ENCODE peak calls at places on chromosome 4, in six cellular contexts. U is GM23248; P is D341Med; N is activated T-cell treated with anti-CD3 and anti-CD28 coated beads, Interleukin-2, amount 50 U/mL, for 1 hour; M is erythroblast; H is cardiac muscle cell. V is an unnamed sample.

GRCh38 chr4:63717384-63717783 is 691.9 kb downstream of the TECRL start:
- DNase-seq in U (peak; percentile 1), H (peak; percentile 9), M (no peak), N (no peak), P (peak; percentile 25), V (peak; percentile 3)

GRCh38 chr4:4532371-4532770 is 9.5 kb downstream of the STX18 start:
- DNase-seq in M (peak; percentile 86), U (no peak), N (no peak), H (no peak), P (no peak), V (no peak)

GRCh38 chr4:7020856-7021255 is 22.3 kb upstream of the TADA2B start:
- DNase-seq in N (no peak), U (no peak), H (no peak), M (no peak), P (no peak), V (no peak)

GRCh38 chr4:146646601-146647000 is 7.9 kb downstream of the POU4F2 start:
- DNase-seq in H (no peak), M (no peak), P (no peak), N (no peak), U (no peak), V (no peak)

GRCh38 chr4:153782567-153782966 is 6.3 kb downstream of the SFRP2 start:
- DNase-seq in H (no peak), P (no peak), M (no peak), U (no peak), N (no peak), V (no peak)

GRCh38 chr4:25440478-25441030 is 63.5 kb downstream of the ANAPC4 start:
- DNase-seq in M (no peak), N (no peak), P (no peak), U (no peak), H (peak; percentile 93), V (no peak)

GRCh38 chr4:144411119-144411518 is 234.8 kb upstream of the HHIP start:
- DNase-seq in M (no peak), H (no peak), P (no peak), U (no peak), N (no peak), V (no peak)

GRCh38 chr4:133483600-133484246 is 334.6 kb downstream of the PCDH10 start:
- DNase-seq in H (peak; percentile 73), U (peak; percentile 8), M (no peak), N (no peak), P (no peak), V (peak; percentile 57)

GRCh38 chr4:94419956-94420355 is 31.8 kb upstream of the PDLIM5 start:
- DNase-seq in P (no peak), U (peak; percentile 88), M (no peak), H (peak; percentile 78), N (no peak), V (no peak)

V was measured in astrocyte of the spinal cord.